ENCODE peak calls at places on chromosome 4, in four cellular contexts. One of them, this sample, is unnamed.

GRCh38 chr4:89248879-89249281 is 58.7 kb downstream of the GPRIN3 start:
- DNase-seq in fibroblast of lung: no peak
- DNase-seq in endothelial cell of umbilical vein: no peak
- DNase-seq in PC-9: no peak
- DNase-seq in this sample: no peak

GRCh38 chr4:110508827-110509446 is 33.0 kb downstream of the ENPEP start:
- DNase-seq in endothelial cell of umbilical vein: peak
- DNase-seq in fibroblast of lung: peak
- DNase-seq in PC-9: no peak
- DNase-seq in this sample: peak

GRCh38 chr4:35105486-35105885 is 1138.8 kb downstream of the ARAP2 start:
- DNase-seq in fibroblast of lung: no peak
- DNase-seq in PC-9: peak
- DNase-seq in endothelial cell of umbilical vein: no peak
- DNase-seq in this sample: no peak

GRCh38 chr4:114813961-114814360 is 215.4 kb downstream of the UGT8 start:
- DNase-seq in PC-9: no peak
- DNase-seq in fibroblast of lung: no peak
- DNase-seq in endothelial cell of umbilical vein: no peak
- DNase-seq in this sample: no peak

GRCh38 chr4:13445841-13446790 is 38.0 kb downstream of the RAB28 start:
- DNase-seq in endothelial cell of umbilical vein: no peak
- DNase-seq in PC-9: no peak
- DNase-seq in fibroblast of lung: no peak
- DNase-seq in this sample: no peak

GRCh38 chr4:10075953-10076391 is 40.6 kb downstream of the WDR1 start:
- DNase-seq in fibroblast of lung: no peak
- DNase-seq in PC-9: no peak
- DNase-seq in endothelial cell of umbilical vein: no peak
- DNase-seq in this sample: no peak

GRCh38 chr4:109302366-109303140 is at the start of gene COL25A1:
- DNase-seq in fibroblast of lung: peak
- DNase-seq in endothelial cell of umbilical vein: peak
- DNase-seq in PC-9: no peak
- DNase-seq in this sample: peak

GRCh38 chr4:168318266-168318895 is at the start of gene DDX60:
- DNase-seq in endothelial cell of umbilical vein: peak
- DNase-seq in fibroblast of lung: peak
- DNase-seq in PC-9: peak
- DNase-seq in this sample: peak

GRCh38 chr4:169024762-169025161 is 14.7 kb upstream of the CBR4 start:
- DNase-seq in endothelial cell of umbilical vein: peak
- DNase-seq in PC-9: peak
- DNase-seq in fibroblast of lung: peak
- DNase-seq in this sample: peak

GRCh38 chr4:7598939-7599790 is 164.4 kb upstream of the PSAPL1 start:
- DNase-seq in PC-9: no peak
- DNase-seq in fibroblast of lung: no peak
- DNase-seq in endothelial cell of umbilical vein: no peak
- DNase-seq in this sample: peak

GRCh38 chr4:137755033-137755471 is 222.8 kb upstream of the PCDH18 start:
- DNase-seq in endothelial cell of umbilical vein: no peak
- DNase-seq in fibroblast of lung: peak
- DNase-seq in PC-9: peak
- DNase-seq in this sample: peak

GRCh38 chr4:12145106-12145505 is 716.4 kb upstream of the HS3ST1 start:
- DNase-seq in fibroblast of lung: no peak
- DNase-seq in endothelial cell of umbilical vein: no peak
- DNase-seq in PC-9: no peak
- DNase-seq in this sample: no peak

GRCh38 chr4:10343656-10344055 is 113.6 kb downstream of the ZNF518B start:
- DNase-seq in fibroblast of lung: no peak
- DNase-seq in PC-9: no peak
- DNase-seq in endothelial cell of umbilical vein: no peak
- DNase-seq in this sample: no peak

GRCh38 chr4:85828295-85828910 is 353.5 kb downstream of the ARHGAP24 start:
- DNase-seq in fibroblast of lung: no peak
- DNase-seq in endothelial cell of umbilical vein: no peak
- DNase-seq in PC-9: no peak
- DNase-seq in this sample: no peak

GRCh38 chr4:160836431-160836830 is 1327.4 kb downstream of the FSTL5 start:
- DNase-seq in fibroblast of lung: no peak
- DNase-seq in endothelial cell of umbilical vein: no peak
- DNase-seq in PC-9: no peak
- DNase-seq in this sample: no peak

GRCh38 chr4:90071289-90072235 is 55.6 kb upstream of the CCSER1 start:
- DNase-seq in PC-9: no peak
- DNase-seq in fibroblast of lung: no peak
- DNase-seq in endothelial cell of umbilical vein: no peak
- DNase-seq in this sample: peak

GRCh38 chr4:6732441-6733357 is 16.7 kb downstream of the BLOC1S4 start:
- DNase-seq in fibroblast of lung: peak
- DNase-seq in PC-9: peak
- DNase-seq in endothelial cell of umbilical vein: peak
- DNase-seq in this sample: peak

GRCh38 chr4:44869985-44870384 is 143.6 kb upstream of the GNPDA2 start:
- DNase-seq in PC-9: no peak
- DNase-seq in endothelial cell of umbilical vein: no peak
- DNase-seq in fibroblast of lung: no peak
- DNase-seq in this sample: no peak

GRCh38 chr4:17450431-17450830 is 61.5 kb downstream of the QDPR start:
- DNase-seq in fibroblast of lung: no peak
- DNase-seq in PC-9: no peak
- DNase-seq in endothelial cell of umbilical vein: no peak
- DNase-seq in this sample: no peak

GRCh38 chr4:166499820-166500219 is 626.8 kb downstream of the TLL1 start:
- DNase-seq in PC-9: no peak
- DNase-seq in fibroblast of lung: no peak
- DNase-seq in endothelial cell of umbilical vein: no peak
- DNase-seq in this sample: no peak

GRCh38 chr4:83947111-83947510 is 411.2 kb downstream of the GPAT3 start:
- DNase-seq in fibroblast of lung: no peak
- DNase-seq in endothelial cell of umbilical vein: no peak
- DNase-seq in PC-9: no peak
- DNase-seq in this sample: no peak

GRCh38 chr4:169756971-169757574 is 671 bp downstream of the HPF1 start:
- DNase-seq in PC-9: no peak
- DNase-seq in endothelial cell of umbilical vein: peak
- DNase-seq in fibroblast of lung: peak
- DNase-seq in this sample: no peak

GRCh38 chr4:184747034-184747830 is 13.3 kb upstream of the CENPU start:
- DNase-seq in fibroblast of lung: no peak
- DNase-seq in endothelial cell of umbilical vein: no peak
- DNase-seq in PC-9: peak
- DNase-seq in this sample: no peak

GRCh38 chr4:13007802-13008201 is 476.3 kb downstream of the RAB28 start:
- DNase-seq in endothelial cell of umbilical vein: no peak
- DNase-seq in fibroblast of lung: no peak
- DNase-seq in PC-9: no peak
- DNase-seq in this sample: no peak

GRCh38 chr4:78057135-78057599 is at the start of gene FRAS1:
- DNase-seq in endothelial cell of umbilical vein: peak
- DNase-seq in fibroblast of lung: peak
- DNase-seq in PC-9: peak
- DNase-seq in this sample: peak

GRCh38 chr4:146186556-146186955 is 11.0 kb downstream of the LSM6 start:
- DNase-seq in fibroblast of lung: no peak
- DNase-seq in PC-9: no peak
- DNase-seq in endothelial cell of umbilical vein: no peak
- DNase-seq in this sample: no peak

GRCh38 chr4:23667659-23668058 is 222.2 kb downstream of the PPARGC1A start:
- DNase-seq in endothelial cell of umbilical vein: no peak
- DNase-seq in fibroblast of lung: no peak
- DNase-seq in PC-9: no peak
- DNase-seq in this sample: no peak

GRCh38 chr4:59537231-59537886 is 1662.8 kb upstream of the ADGRL3 start:
- DNase-seq in endothelial cell of umbilical vein: no peak
- DNase-seq in fibroblast of lung: no peak
- DNase-seq in PC-9: no peak
- DNase-seq in this sample: no peak

GRCh38 chr4:41141910-41142309 is 72.4 kb downstream of the APBB2 start:
- DNase-seq in endothelial cell of umbilical vein: peak
- DNase-seq in PC-9: no peak
- DNase-seq in fibroblast of lung: peak
- DNase-seq in this sample: peak

GRCh38 chr4:155809835-155810234 is 51.0 kb downstream of the GUCY1B1 start:
- DNase-seq in PC-9: no peak
- DNase-seq in fibroblast of lung: peak
- DNase-seq in endothelial cell of umbilical vein: peak
- DNase-seq in this sample: peak

GRCh38 chr4:74487771-74488170 is 42.8 kb downstream of the AREG start:
- DNase-seq in PC-9: no peak
- DNase-seq in fibroblast of lung: no peak
- DNase-seq in endothelial cell of umbilical vein: no peak
- DNase-seq in this sample: no peak

GRCh38 chr4:112370466-112370865 is 73.3 kb downstream of the ALPK1 start:
- DNase-seq in PC-9: no peak
- DNase-seq in endothelial cell of umbilical vein: no peak
- DNase-seq in fibroblast of lung: no peak
- DNase-seq in this sample: no peak

GRCh38 chr4:7021930-7022658 is 21.1 kb upstream of the TADA2B start:
- DNase-seq in fibroblast of lung: peak
- DNase-seq in PC-9: peak
- DNase-seq in endothelial cell of umbilical vein: no peak
- DNase-seq in this sample: peak

GRCh38 chr4:116358633-116359222 is 726.6 kb downstream of the TRAM1L1 start:
- DNase-seq in fibroblast of lung: peak
- DNase-seq in PC-9: peak
- DNase-seq in endothelial cell of umbilical vein: peak
- DNase-seq in this sample: peak

GRCh38 chr4:86934772-86935498 is at the start of gene AFF1:
- DNase-seq in endothelial cell of umbilical vein: peak
- DNase-seq in fibroblast of lung: peak
- DNase-seq in PC-9: peak
- DNase-seq in this sample: peak

DNA sequence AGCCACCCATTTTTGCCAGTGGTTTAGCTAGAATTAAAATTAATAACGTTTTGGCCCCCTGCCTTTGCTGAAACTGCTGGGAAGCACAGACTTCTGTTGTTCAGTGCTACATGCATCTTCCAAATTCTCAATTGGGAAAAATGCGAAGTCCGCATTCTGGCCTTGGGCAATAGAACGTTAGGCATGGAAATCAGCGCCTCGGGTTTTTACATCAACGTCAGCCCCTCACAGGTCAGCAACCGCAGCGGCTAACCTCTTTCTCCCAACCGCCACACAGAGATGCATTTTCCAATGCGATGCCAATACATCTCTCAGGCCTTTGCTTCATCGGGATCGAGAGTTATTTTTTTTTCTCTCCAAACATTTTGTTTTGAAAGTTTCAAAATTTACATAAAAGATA is 339.1 kb downstream of the DCHS2 start:
- DNase-seq in fibroblast of lung: no peak
- DNase-seq in endothelial cell of umbilical vein: no peak
- DNase-seq in PC-9: no peak
- DNase-seq in this sample: no peak
- H2AFZ ChIP-seq in fibroblast of lung: no peak
- H2AFZ ChIP-seq in endothelial cell of umbilical vein: no peak
- H2AFZ ChIP-seq in PC-9: no peak
- H2AFZ ChIP-seq in this sample: no peak

GRCh38 chr4:151658959-151659593 is 101.7 kb downstream of the GATB start:
- DNase-seq in endothelial cell of umbilical vein: peak
- DNase-seq in fibroblast of lung: peak
- DNase-seq in PC-9: no peak
- DNase-seq in this sample: no peak
- H2AFZ ChIP-seq in endothelial cell of umbilical vein: no peak
- H2AFZ ChIP-seq in fibroblast of lung: no peak
- H2AFZ ChIP-seq in PC-9: no peak
- H2AFZ ChIP-seq in this sample: peak

DNA sequence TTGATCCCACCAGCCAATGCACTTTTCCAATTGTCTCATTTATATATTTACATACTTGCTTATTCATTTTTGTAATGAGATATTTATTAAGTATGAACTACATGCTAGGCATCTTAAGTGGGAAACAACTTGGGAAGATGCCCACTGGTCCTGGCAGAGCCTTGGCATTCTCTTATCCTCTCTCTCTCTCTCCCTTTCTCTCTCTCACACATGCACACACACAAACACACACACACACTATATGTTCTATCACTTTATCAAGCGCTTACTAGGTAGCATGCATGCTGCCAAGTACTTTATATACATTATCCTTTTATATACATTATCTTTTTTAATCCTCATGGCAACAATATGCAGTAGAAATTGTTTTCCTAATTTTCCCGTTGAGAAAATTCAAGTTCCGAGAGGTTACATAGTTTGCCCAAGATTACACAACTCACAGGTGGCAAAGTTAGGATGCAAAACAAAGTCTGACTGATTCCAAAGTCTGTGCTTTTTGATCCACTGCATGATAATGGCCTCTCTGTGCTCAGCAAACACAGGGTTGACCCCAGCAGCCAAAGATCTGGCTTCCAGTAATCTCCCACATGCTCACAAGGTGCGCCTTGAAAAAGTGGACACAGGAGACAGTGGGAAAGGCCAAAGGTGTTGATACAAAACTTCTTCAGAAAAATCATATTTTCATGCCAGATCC is 173.1 kb upstream of the KLF3 start:
- DNase-seq in endothelial cell of umbilical vein: no peak
- DNase-seq in fibroblast of lung: no peak
- DNase-seq in PC-9: no peak
- DNase-seq in this sample: no peak
- H2AFZ ChIP-seq in endothelial cell of umbilical vein: no peak
- H2AFZ ChIP-seq in fibroblast of lung: no peak
- H2AFZ ChIP-seq in PC-9: peak
- H2AFZ ChIP-seq in this sample: no peak

GRCh38 chr4:80165855-80166254 is 31.4 kb upstream of the PRDM8 start:
- DNase-seq in endothelial cell of umbilical vein: no peak
- DNase-seq in PC-9: no peak
- DNase-seq in fibroblast of lung: no peak
- DNase-seq in this sample: no peak
- H2AFZ ChIP-seq in endothelial cell of umbilical vein: no peak
- H2AFZ ChIP-seq in PC-9: no peak
- H2AFZ ChIP-seq in fibroblast of lung: no peak
- H2AFZ ChIP-seq in this sample: no peak

GRCh38 chr4:15755781-15756180 is 22.3 kb upstream of the CD38 start:
- DNase-seq in endothelial cell of umbilical vein: no peak
- DNase-seq in PC-9: no peak
- DNase-seq in fibroblast of lung: no peak
- DNase-seq in this sample: no peak
- H2AFZ ChIP-seq in endothelial cell of umbilical vein: no peak
- H2AFZ ChIP-seq in PC-9: no peak
- H2AFZ ChIP-seq in fibroblast of lung: no peak
- H2AFZ ChIP-seq in this sample: no peak

GRCh38 chr4:60657802-60658201 is 542.3 kb upstream of the ADGRL3 start:
- DNase-seq in fibroblast of lung: peak
- DNase-seq in endothelial cell of umbilical vein: no peak
- DNase-seq in PC-9: no peak
- DNase-seq in this sample: no peak
- H2AFZ ChIP-seq in fibroblast of lung: peak
- H2AFZ ChIP-seq in endothelial cell of umbilical vein: no peak
- H2AFZ ChIP-seq in PC-9: no peak
- H2AFZ ChIP-seq in this sample: peak

This sample was measured in osteoblast.